ENCODE peak calls at places on chromosomes 6 and 20, in six cellular contexts. A is K562, H is GM12878, R is HepG2, E is H1, K is GM12891. D is an unnamed sample.

GRCh38 chr6:41527721-41528408 is 18.3 kb upstream of the FOXP4 start:
- DNase-seq in R (peak), E (no peak), A (no peak), K (no peak), H (no peak), D (no peak)

GRCh38 chr6:154705471-154706113 is 27.6 kb upstream of the SCAF8 start:
- DNase-seq in A (peak), H (no peak), E (no peak), R (no peak), K (no peak), D (no peak)

GRCh38 chr6:104623052-104623690 is 236.5 kb downstream of the HACE1 start:
- DNase-seq in H (no peak), E (no peak), A (no peak), R (no peak), K (no peak), D (no peak)

GRCh38 chr20:59933296-59933848 is at the start of gene SYCP2:
- DNase-seq in A (peak), R (no peak), K (no peak), E (no peak), H (no peak), D (no peak)

GRCh38 chr6:166757226-166758135 is 130.4 kb upstream of the RPS6KA2 start:
- DNase-seq in R (no peak), H (no peak), A (no peak), E (no peak), K (no peak), D (no peak)

GRCh38 chr6:148240463-148240845 is 102.2 kb upstream of the SASH1 start:
- DNase-seq in K (no peak), H (no peak), E (no peak), R (no peak), A (no peak), D (no peak)

GRCh38 chr6:17851720-17852161 is 135.7 kb downstream of the KIF13A start:
- DNase-seq in H (no peak), K (no peak), E (no peak), A (no peak), R (no peak), D (no peak)

GRCh38 chr20:38128691-38129090 is 36.4 kb downstream of the TGM2 start:
- DNase-seq in R (no peak), K (no peak), A (no peak), H (no peak), E (no peak), D (no peak)

GRCh38 chr6:167116109-167116837 is 6.6 kb upstream of the CCR6 start:
- DNase-seq in E (no peak), K (no peak), H (no peak), A (no peak), R (no peak), D (no peak)

GRCh38 chr6:145530454-145530853 is 204.9 kb downstream of the EPM2A start:
- DNase-seq in H (no peak), K (no peak), A (no peak), E (no peak), R (no peak), D (no peak)

GRCh38 chr6:16405349-16405865 is 167.0 kb downstream of the GMPR start:
- DNase-seq in H (no peak), A (no peak), E (no peak), K (no peak), R (no peak), D (no peak)

GRCh38 chr6:21694168-21694567 is 100.6 kb downstream of the SOX4 start:
- DNase-seq in K (no peak), E (peak), H (no peak), R (no peak), A (no peak), D (no peak)

GRCh38 chr6:138821519-138821918 is 25.6 kb downstream of the ECT2L start:
- DNase-seq in A (no peak), E (no peak), R (no peak), K (no peak), H (no peak), D (no peak)

GRCh38 chr6:36907781-36908180 is 22.0 kb downstream of the C6orf89 start:
- DNase-seq in A (peak), R (no peak), K (no peak), H (no peak), E (no peak), D (no peak)

GRCh38 chr6:101605874-101606273 is 212.4 kb downstream of the GRIK2 start:
- DNase-seq in A (no peak), H (peak), R (no peak), E (no peak), K (no peak), D (no peak)

GRCh38 chr6:105713474-105714118 is 310.7 kb upstream of the PREP start:
- DNase-seq in K (no peak), R (no peak), A (no peak), E (no peak), H (no peak), D (no peak)

GRCh38 chr20:21503345-21503744 is 10.5 kb downstream of the NKX2-2 start:
- DNase-seq in R (no peak), H (peak), K (peak), E (no peak), A (no peak), D (no peak)

GRCh38 chr6:157203312-157203744 is 120.0 kb downstream of the TMEM242 start:
- DNase-seq in R (no peak), A (no peak), H (peak), E (no peak), K (no peak), D (no peak)

DNA sequence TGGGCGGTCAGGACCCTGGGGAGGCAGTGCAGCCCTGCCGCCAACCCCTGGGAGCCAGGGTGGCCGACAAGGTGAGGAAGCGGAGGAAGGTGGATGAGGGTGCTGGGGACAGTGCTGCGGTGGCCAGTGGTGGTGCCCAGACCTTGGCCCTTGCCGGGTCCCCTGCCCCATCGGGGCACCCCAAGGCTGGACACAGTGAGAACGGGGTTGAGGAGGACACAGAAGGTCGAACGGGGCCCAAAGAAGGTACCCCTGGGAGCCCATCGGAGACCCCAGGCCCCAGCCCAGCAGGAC is 4.0 kb upstream of the COL9A3 start:
- DNase-seq in A (no peak), H (no peak), R (no peak), E (no peak), K (no peak), D (no peak)
- TF ChIP-seq POLR2AphosphoS5 in A (no peak), H (no peak), R (peak), E (no peak), K (no peak), D (no peak)

GRCh38 chr20:49293122-49293521 is 15.3 kb upstream of the ZNFX1 start:
- DNase-seq in E (no peak), H (no peak), R (no peak), K (no peak), A (no peak), D (no peak)
- TF ChIP-seq TAF1 in E (no peak), H (no peak), R (no peak), K (no peak), A (no peak), D (no peak)

DNA sequence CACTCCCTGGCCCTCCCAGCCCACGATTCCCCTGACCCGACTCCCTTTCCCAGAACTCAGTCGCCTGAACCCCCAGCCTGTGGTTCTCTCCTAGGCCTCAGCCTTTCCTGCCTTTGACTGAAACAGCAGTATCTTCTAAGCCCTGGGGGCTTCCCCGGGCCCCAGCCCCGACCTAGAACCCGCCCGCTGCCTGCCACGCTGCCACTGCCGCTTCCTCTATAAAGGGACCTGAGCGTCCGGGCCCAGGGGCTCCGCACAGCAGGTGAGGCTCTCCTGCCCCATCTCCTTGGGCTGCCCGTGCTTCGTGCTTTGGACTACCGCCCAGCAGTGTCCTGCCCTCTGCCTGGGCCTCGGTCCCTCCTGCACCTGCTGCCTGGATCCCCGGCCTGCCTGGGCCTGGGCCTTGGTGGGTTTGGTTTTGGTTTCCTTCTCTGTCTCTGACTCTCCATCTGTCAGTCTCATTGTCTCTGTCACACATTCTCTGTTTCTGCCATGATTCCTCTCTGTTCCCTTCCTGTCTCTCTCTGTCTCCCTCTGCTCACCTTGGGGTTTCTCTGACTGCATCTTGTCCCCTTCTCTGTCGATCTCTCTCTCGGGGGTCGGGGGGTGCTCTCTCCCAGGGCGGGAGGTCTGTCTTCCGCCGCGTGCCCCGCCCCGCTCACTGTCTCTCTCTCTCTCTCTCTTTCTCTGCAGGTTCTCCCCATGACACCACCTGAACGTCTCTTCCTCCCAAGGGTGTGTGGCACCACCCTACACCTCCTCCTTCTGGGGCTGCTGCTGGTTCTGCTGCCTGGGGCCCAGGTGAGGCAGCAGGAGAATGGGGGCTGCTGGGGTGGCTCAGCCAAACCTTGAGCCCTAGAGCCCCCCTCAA is at the start of gene LTA:
- DNase-seq in H (no peak), R (no peak), E (no peak), A (no peak), K (no peak), D (no peak)
- TF ChIP-seq POLR2A in H (peak), R (no peak), E (no peak), A (no peak), K (peak), D (peak)

DNA sequence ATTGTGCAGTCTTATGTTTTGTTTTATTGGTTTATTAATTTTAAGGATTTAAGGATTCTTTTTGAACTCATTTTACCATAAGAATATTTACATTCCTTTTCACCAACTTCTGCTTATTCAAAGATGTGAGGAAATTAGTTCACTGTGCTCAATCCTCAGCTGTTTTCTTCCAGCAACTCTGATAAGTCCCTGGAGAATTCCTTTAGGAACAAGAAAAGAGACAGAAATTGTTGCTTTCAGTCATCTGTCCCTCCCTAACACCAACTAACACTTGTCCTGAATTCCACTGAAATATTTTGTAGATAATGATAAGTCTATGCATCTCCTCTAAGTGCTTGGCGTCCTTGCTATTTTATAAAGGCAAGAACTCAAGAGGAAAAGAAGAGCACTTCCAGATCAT is 334.8 kb upstream of the MARCKS start:
- DNase-seq in H (no peak), K (no peak), A (no peak), R (no peak), E (no peak), D (no peak)
- TF ChIP-seq POLR2AphosphoS5 in H (no peak), K (no peak), A (no peak), R (no peak), E (no peak), D (no peak)

GRCh38 chr6:64691069-64691468 is 1016.0 kb downstream of the EYS start:
- DNase-seq in K (no peak), A (no peak), E (no peak), H (no peak), R (no peak), D (no peak)

GRCh38 chr6:64696053-64696452 is 1011.0 kb downstream of the EYS start:
- DNase-seq in E (no peak), H (no peak), A (no peak), K (no peak), R (no peak), D (no peak)

GRCh38 chr6:64694356-64694755 is 1012.7 kb downstream of the EYS start:
- DNase-seq in H (no peak), K (no peak), E (no peak), R (no peak), A (no peak), D (no peak)
- TF ChIP-seq TAF1 in H (no peak), K (no peak), E (no peak), R (no peak), A (no peak), D (no peak)

GRCh38 chr6:97282238-97282725 is 734 bp downstream of the MMS22L start:
- DNase-seq in K (no peak), H (no peak), R (peak), E (no peak), A (peak), D (no peak)

GRCh38 chr6:97288188-97288587 is 5.2 kb upstream of the MMS22L start:
- DNase-seq in H (no peak), K (no peak), E (no peak), R (peak), A (no peak), D (no peak)

GRCh38 chr6:97280766-97281165 is 2.2 kb downstream of the MMS22L start:
- DNase-seq in A (no peak), E (no peak), H (no peak), R (no peak), K (no peak), D (no peak)

DNA sequence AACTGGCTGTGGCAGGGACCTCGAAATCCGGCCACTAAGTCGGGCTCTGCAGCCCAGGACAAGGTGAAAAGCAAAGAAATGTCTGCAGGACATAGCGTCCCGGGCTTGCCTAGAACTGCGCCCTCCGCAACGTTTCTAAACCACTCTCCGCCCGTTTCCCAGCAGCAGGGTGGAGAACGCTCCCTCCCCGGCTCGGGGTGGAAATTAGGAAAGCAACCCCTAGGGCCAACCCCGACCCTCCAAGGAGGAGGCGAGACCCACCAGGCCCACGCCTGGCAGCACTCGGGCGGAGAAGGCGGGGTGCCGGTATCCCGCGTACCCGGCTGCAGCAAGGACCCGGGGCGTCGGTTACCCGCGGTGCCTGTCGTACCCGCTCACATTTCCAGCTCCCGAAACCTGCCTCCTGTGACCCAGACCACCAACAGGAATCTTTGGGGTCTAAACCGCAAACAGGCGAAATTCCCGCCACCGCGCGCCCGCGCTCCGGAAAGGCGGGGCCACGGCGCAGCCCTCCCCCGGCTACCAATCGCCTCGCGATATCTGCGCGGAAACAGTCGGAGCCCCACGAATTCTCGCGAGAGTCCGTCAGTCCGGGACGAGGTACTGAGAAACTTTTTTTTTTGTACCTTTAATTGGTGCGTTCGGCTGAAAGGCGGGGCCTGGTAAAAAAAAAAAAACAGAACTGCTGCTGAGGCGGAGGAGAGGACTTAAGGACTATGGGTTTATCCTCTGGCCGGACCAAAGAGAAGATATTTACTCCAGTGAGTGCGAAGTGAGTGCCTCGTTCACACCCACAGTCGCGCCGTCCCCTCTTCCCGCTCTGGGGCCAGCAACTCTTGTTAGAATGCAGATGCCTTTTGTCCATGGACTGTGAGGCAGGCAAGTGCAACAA is at the start of gene MMS22L:
- DNase-seq in H (peak), A (peak), R (peak), K (peak), E (peak), D (peak)
- TF ChIP-seq POLR2A in H (peak), A (peak), R (peak), K (peak), E (peak), D (no peak)

DNA sequence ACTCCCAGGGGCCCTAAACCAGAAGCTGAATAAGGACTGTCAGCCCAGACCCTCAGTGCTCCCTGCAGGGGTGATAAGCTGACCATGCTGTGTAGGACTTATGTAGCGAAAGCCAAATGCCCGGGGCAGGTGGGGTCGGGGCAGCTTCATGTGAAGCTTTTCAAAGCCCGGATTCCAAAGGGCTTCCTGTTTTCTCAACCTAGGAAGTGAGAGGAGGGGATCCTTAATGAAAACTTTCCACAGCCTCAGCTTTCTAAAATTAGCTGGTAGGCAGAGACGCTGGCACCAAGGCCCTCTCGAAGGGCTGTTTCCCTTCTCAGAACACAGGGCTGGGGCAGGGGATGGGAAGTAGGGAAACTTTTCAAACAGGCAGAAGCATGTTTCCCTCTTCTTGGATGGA is 149.0 kb downstream of the NFATC2 start:
- DNase-seq in K (no peak), R (no peak), H (no peak), A (no peak), E (no peak), D (no peak)
- TF ChIP-seq POLR2AphosphoS5 in K (no peak), R (no peak), H (no peak), A (no peak), E (no peak), D (no peak)

GRCh38 chr6:53532061-53532797 is 12.7 kb downstream of the GCLC start:
- DNase-seq in K (no peak), H (no peak), E (no peak), A (peak), R (no peak), D (no peak)

GRCh38 chr6:53530346-53530745 is 14.6 kb downstream of the GCLC start:
- DNase-seq in H (no peak), A (no peak), E (no peak), K (no peak), R (no peak), D (no peak)

GRCh38 chr6:53529324-53530036 is 15.4 kb downstream of the GCLC start:
- DNase-seq in K (no peak), R (no peak), H (no peak), A (no peak), E (no peak), D (no peak)

GRCh38 chr6:53530780-53531386 is 14.0 kb downstream of the GCLC start:
- DNase-seq in R (no peak), K (no peak), E (no peak), A (no peak), H (no peak), D (no peak)

DNA sequence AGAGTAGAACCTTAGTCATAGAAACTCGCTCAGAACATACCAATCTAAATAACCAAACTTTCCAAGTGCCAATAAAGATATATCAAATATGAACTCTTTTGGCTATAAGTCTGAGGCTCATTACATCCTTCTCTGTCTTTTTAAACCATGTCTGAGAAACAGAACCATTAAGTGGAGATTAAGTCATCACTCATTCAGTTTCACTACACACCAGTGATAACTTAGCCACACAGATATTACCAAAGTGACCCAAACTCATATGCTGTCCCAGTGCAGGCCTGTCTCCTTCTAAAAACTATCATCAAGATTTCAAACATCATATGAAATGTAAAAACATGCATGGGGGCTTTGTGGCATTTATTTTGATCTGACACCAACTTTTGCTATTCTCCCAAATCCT is 12.0 kb downstream of the GCLC start:
- DNase-seq in H (no peak), E (no peak), K (no peak), A (no peak), R (no peak), D (no peak)
- TF ChIP-seq TAF1 in H (no peak), E (no peak), K (no peak), A (no peak), R (no peak), D (no peak)